ENCODE peak calls at places on chromosomes 1 and 21, in four cellular contexts. One of them, this sample, is unnamed.
A peak's percentile ranks its signal among the peaks of the same experiment; 100 is the strongest.

GRCh38 chr1:95117207-95118018 is at the start of gene TLCD4:
- DNase-seq in adrenal gland: peak; percentile 67
- DNase-seq in H1: peak; percentile 41
- DNase-seq in heart left ventricle: peak; percentile 57
- DNase-seq in this sample: peak; percentile 51

GRCh38 chr1:240912821-240913220 is 300.9 kb upstream of the GREM2 start:
- DNase-seq in adrenal gland: no peak
- DNase-seq in H1: no peak
- DNase-seq in heart left ventricle: no peak
- DNase-seq in this sample: no peak

GRCh38 chr1:71641013-71641412 is 560.2 kb upstream of the ZRANB2 start:
- DNase-seq in adrenal gland: no peak
- DNase-seq in H1: no peak
- DNase-seq in heart left ventricle: no peak
- DNase-seq in this sample: no peak

GRCh38 chr1:46396429-46397398 is 2.6 kb downstream of the FAAH start:
- DNase-seq in adrenal gland: no peak
- DNase-seq in H1: no peak
- DNase-seq in heart left ventricle: no peak
- DNase-seq in this sample: no peak

GRCh38 chr1:226002667-226003501 is 3.7 kb upstream of the SDE2 start:
- DNase-seq in adrenal gland: peak; percentile 52
- DNase-seq in H1: peak; percentile 47
- DNase-seq in heart left ventricle: peak; percentile 73
- DNase-seq in this sample: peak; percentile 67

GRCh38 chr21:42221581-42222345 is 2.8 kb downstream of the ABCG1 start:
- DNase-seq in adrenal gland: peak; percentile 33
- DNase-seq in H1: no peak
- DNase-seq in heart left ventricle: no peak
- DNase-seq in this sample: no peak

GRCh38 chr1:209704584-209704983 is at the start of gene HSD11B1:
- DNase-seq in adrenal gland: peak; percentile 41
- DNase-seq in H1: no peak
- DNase-seq in heart left ventricle: peak; percentile 63
- DNase-seq in this sample: no peak

GRCh38 chr1:232440325-232441059 is 189.4 kb downstream of the SIPA1L2 start:
- DNase-seq in adrenal gland: no peak
- DNase-seq in H1: no peak
- DNase-seq in heart left ventricle: no peak
- DNase-seq in this sample: no peak

GRCh38 chr1:46646844-46647243 is 21.3 kb downstream of the ATPAF1 start:
- DNase-seq in adrenal gland: no peak
- DNase-seq in H1: no peak
- DNase-seq in heart left ventricle: no peak
- DNase-seq in this sample: no peak

GRCh38 chr1:207342351-207342750 is 20.9 kb downstream of the CD55 start:
- DNase-seq in adrenal gland: no peak
- DNase-seq in H1: no peak
- DNase-seq in heart left ventricle: no peak
- DNase-seq in this sample: no peak

GRCh38 chr1:207335695-207336363 is 14.4 kb downstream of the CD55 start:
- DNase-seq in adrenal gland: peak; percentile 61
- DNase-seq in H1: no peak
- DNase-seq in heart left ventricle: no peak
- DNase-seq in this sample: no peak

GRCh38 chr1:207333620-207334019 is 12.1 kb downstream of the CD55 start:
- DNase-seq in adrenal gland: no peak
- DNase-seq in H1: no peak
- DNase-seq in heart left ventricle: no peak
- DNase-seq in this sample: no peak

DNA sequence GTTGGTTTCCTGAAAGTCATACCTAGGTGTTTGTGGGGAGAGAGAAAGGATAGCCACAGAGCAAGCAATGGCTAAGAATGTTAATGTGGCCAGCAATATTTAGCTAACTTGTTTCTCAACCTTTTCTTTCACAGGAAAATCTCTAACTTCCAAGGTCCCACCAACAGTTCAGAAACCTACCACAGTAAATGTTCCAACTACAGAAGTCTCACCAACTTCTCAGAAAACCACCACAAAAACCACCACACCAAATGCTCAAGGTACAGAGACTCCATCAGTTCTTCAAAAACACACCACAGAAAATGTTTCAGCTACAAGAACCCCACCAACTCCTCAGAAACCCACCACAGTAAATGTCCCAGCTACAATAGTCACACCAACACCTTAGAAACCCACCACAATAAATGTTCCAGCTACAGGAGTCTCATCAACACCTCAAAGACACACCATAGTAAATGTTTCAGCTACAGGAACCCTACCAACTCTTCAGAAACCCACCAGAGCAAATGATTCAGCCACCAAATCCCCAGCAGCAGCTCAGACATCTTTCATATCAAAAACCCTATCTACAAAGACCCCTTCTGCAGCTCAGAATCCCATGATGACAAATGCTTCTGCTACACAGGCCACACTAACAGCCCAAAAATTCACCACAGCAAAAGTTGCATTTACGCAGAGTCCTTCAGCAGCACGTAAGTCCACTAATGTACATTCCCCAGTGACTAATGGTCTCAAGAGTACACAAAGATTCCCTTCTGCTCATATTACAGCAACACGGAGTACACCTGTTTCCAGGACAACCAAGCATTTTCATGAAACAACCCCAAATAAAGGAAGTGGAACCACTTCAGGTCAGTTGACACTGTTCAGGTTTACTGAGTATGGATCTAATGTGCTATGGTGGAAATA is 15.3 kb downstream of the CD55 start:
- DNase-seq in adrenal gland: no peak
- DNase-seq in H1: no peak
- DNase-seq in heart left ventricle: no peak
- DNase-seq in this sample: no peak
- TF ChIP-seq POLR2A in adrenal gland: no peak
- TF ChIP-seq POLR2A in H1: no peak
- TF ChIP-seq POLR2A in heart left ventricle: no peak
- TF ChIP-seq POLR2A in this sample: no peak

DNA sequence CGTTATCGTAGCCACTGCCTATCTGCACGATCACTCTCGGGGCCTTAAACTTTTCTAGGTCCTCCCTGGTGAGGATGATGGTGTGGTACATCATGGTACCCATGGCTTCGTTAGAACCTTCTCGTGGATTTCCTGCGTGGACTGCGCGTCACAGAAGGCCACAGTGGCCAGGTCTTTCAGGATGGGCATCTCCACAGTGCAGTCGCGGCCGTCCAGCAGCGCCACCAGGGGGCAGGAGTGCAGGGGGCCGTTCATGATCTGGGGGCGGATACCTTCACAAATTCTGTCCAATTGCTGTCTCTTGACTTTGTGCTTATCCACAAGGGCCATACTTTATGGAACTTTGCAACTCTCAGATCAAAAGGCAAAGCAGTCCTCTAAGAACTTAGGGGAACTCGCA is 69.6 kb downstream of the WLS start:
- DNase-seq in adrenal gland: no peak
- DNase-seq in H1: no peak
- DNase-seq in heart left ventricle: no peak
- DNase-seq in this sample: no peak
- TF ChIP-seq POLR2A in adrenal gland: no peak
- TF ChIP-seq POLR2A in H1: no peak
- TF ChIP-seq POLR2A in heart left ventricle: no peak
- TF ChIP-seq POLR2A in this sample: no peak

GRCh38 chr1:52602328-52603300 is at the start of gene GPX7:
- DNase-seq in adrenal gland: peak; percentile 59
- DNase-seq in H1: no peak
- DNase-seq in heart left ventricle: peak; percentile 47
- DNase-seq in this sample: no peak
- TF ChIP-seq POLR2A in adrenal gland: peak; percentile 47
- TF ChIP-seq POLR2A in H1: no peak
- TF ChIP-seq POLR2A in heart left ventricle: no peak
- TF ChIP-seq POLR2A in this sample: no peak

GRCh38 chr1:206955476-206956312 is 9.4 kb upstream of the PIGR start:
- DNase-seq in adrenal gland: no peak
- DNase-seq in H1: no peak
- DNase-seq in heart left ventricle: no peak
- DNase-seq in this sample: no peak
- TF ChIP-seq POLR2A in adrenal gland: no peak
- TF ChIP-seq POLR2A in H1: no peak
- TF ChIP-seq POLR2A in heart left ventricle: no peak
- TF ChIP-seq POLR2A in this sample: no peak

GRCh38 chr1:27000092-27000816 is 6.8 kb downstream of the TRNP1 start:
- DNase-seq in adrenal gland: no peak
- DNase-seq in H1: no peak
- DNase-seq in heart left ventricle: no peak
- DNase-seq in this sample: no peak

GRCh38 chr1:27003745-27004470 is 8.7 kb downstream of the TENT5B start:
- DNase-seq in adrenal gland: no peak
- DNase-seq in H1: no peak
- DNase-seq in heart left ventricle: no peak
- DNase-seq in this sample: no peak

GRCh38 chr1:26999440-26999987 is 6.0 kb downstream of the TRNP1 start:
- DNase-seq in adrenal gland: peak; percentile 60
- DNase-seq in H1: peak; percentile 94
- DNase-seq in heart left ventricle: peak; percentile 73
- DNase-seq in this sample: peak; percentile 82

GRCh38 chr1:27000817-27001460 is 7.4 kb downstream of the TRNP1 start:
- DNase-seq in adrenal gland: no peak
- DNase-seq in H1: no peak
- DNase-seq in heart left ventricle: no peak
- DNase-seq in this sample: no peak

GRCh38 chr1:27001570-27002360 is 8.3 kb downstream of the TRNP1 start:
- DNase-seq in adrenal gland: peak; percentile 44
- DNase-seq in H1: no peak
- DNase-seq in heart left ventricle: peak; percentile 64
- DNase-seq in this sample: no peak
- TF ChIP-seq POLR2A in adrenal gland: no peak
- TF ChIP-seq POLR2A in H1: peak; percentile 65
- TF ChIP-seq POLR2A in heart left ventricle: no peak
- TF ChIP-seq POLR2A in this sample: no peak

GRCh38 chr1:202158810-202159533 is 1.4 kb downstream of the PTPN7 start:
- DNase-seq in adrenal gland: no peak
- DNase-seq in H1: no peak
- DNase-seq in heart left ventricle: no peak
- DNase-seq in this sample: no peak

GRCh38 chr1:202161151-202162048 is 998 bp upstream of the PTPN7 start:
- DNase-seq in adrenal gland: no peak
- DNase-seq in H1: no peak
- DNase-seq in heart left ventricle: no peak
- DNase-seq in this sample: no peak

GRCh38 chr1:202162049-202162417 is 1.6 kb upstream of the PTPN7 start:
- DNase-seq in adrenal gland: no peak
- DNase-seq in H1: no peak
- DNase-seq in heart left ventricle: no peak
- DNase-seq in this sample: no peak

GRCh38 chr1:202159534-202160371 is 649 bp downstream of the PTPN7 start:
- DNase-seq in adrenal gland: no peak
- DNase-seq in H1: no peak
- DNase-seq in heart left ventricle: no peak
- DNase-seq in this sample: no peak

DNA sequence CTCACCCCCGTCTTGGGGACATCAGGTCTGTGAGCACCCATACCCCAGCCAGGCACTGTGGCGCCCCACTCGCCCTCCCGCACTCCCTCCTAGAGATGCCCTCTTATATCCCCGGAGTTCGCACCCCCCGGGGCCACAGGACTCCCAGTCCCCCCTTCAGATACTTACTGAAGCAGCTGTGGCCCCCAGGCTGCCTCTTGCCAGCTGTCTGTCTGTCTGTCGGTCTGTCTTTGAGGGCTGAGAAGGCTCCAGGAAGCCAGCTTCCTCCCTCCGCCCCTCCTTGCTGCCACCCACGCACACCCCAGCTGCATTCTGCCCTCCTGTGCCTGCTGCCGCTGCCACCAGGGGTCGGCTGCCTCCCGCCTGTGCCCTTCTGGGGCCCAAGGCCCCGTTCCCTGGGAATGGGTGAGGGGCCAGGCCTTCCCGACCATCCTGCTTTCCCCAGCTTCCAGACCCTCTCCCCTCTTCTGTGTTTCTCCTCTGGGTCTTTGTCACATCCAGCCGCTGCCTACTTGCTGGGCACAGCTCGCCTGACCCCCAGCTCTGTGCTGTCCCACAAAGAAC is at the start of gene PTPN7:
- DNase-seq in adrenal gland: no peak
- DNase-seq in H1: no peak
- DNase-seq in heart left ventricle: no peak
- DNase-seq in this sample: no peak
- TF ChIP-seq POLR2A in adrenal gland: no peak
- TF ChIP-seq POLR2A in H1: no peak
- TF ChIP-seq POLR2A in heart left ventricle: no peak
- TF ChIP-seq POLR2A in this sample: no peak